ENCODE peak calls at places on chromosomes 5 and 9, in seven cellular contexts. D, X, Z, M, B, U and I are unnamed samples.

GRCh38 chr9:92709954-92710353 is 40.0 kb upstream of the IPPK start:
- DNase-seq in D (no peak), X (no peak), Z (no peak), M (no peak), B (no peak), U (no peak), I (no peak)

GRCh38 chr9:112786834-112787520 is 36.4 kb downstream of the SNX30 start:
- DNase-seq in D (no peak), X (no peak), Z (no peak), M (no peak), B (no peak), U (no peak), I (no peak)

GRCh38 chr5:7927466-7928375 is 58.8 kb downstream of the MTRR start:
- DNase-seq in D (no peak), X (peak; percentile 54), Z (peak; percentile 13), M (peak; percentile 76), B (peak; percentile 67), U (no peak), I (peak; percentile 77)

GRCh38 chr9:89808801-89809200 is 204.0 kb downstream of the GADD45G start:
- DNase-seq in D (no peak), X (no peak), Z (peak; percentile 36), M (no peak), B (peak; percentile 48), U (no peak), I (no peak)

GRCh38 chr5:61623401-61624069 is 291.5 kb downstream of the ZSWIM6 start:
- DNase-seq in D (no peak), X (no peak), Z (no peak), M (no peak), B (no peak), U (no peak), I (peak; percentile 9)

GRCh38 chr5:75053286-75054109 is 1.1 kb upstream of the GCNT4 start:
- DNase-seq in D (peak; percentile 27), X (no peak), Z (no peak), M (peak; percentile 67), B (peak; percentile 88), U (peak; percentile 78), I (peak; percentile 89)

GRCh38 chr9:96302021-96302420 is at the start of gene HSD17B3:
- DNase-seq in D (no peak), X (no peak), Z (no peak), M (no peak), B (peak; percentile 55), U (no peak), I (no peak)

GRCh38 chr9:21326526-21327139 is 8.6 kb downstream of the KLHL9 start:
- DNase-seq in D (no peak), X (peak; percentile 12), Z (no peak), M (peak; percentile 53), B (peak; percentile 56), U (peak; percentile 58), I (peak; percentile 78)

GRCh38 chr9:100066539-100066938 is 32.3 kb downstream of the ERP44 start:
- DNase-seq in D (no peak), X (no peak), Z (no peak), M (no peak), B (peak; percentile 77), U (no peak), I (peak; percentile 27)

GRCh38 chr9:112002131-112002846 is 105.7 kb downstream of the UGCG start:
- DNase-seq in D (no peak), X (no peak), Z (no peak), M (no peak), B (no peak), U (peak; percentile 35), I (no peak)

GRCh38 chr9:127225747-127226646 is 38.6 kb upstream of the GARNL3 start:
- DNase-seq in D (no peak), X (peak; percentile 90), Z (no peak), M (no peak), B (no peak), U (no peak), I (no peak)